ENCODE peak calls at places on chromosomes 11 and 22, in five cellular contexts. T is stimulated activated CD8-positive, alpha-beta memory T cell treated with anti-CD3 and anti-CD28 coated beads, Interleukin-12 subunit alpha, Interleukin-12 subunit beta, amount 100 ng/mL, for 1 hour; J is retinal pigment epithelial cell; H is epithelial cell of esophagus; Q is stromal cell of bone marrow. O is an unnamed sample.

GRCh38 chr22:16955678-16956210 is 52.3 kb downstream of the GAB4 start:
- DNase-seq in T (no peak), H (no peak), J (no peak), Q (no peak), O (no peak)

GRCh38 chr11:96000064-96000463 is 76.2 kb upstream of the MTMR2 start:
- DNase-seq in Q (no peak), T (no peak), J (no peak), H (no peak), O (no peak)

GRCh38 chr11:48055292-48056132 is 75.2 kb downstream of the PTPRJ start:
- DNase-seq in J (peak; percentile 48), T (peak; percentile 19), H (peak; percentile 24), Q (no peak), O (peak; percentile 87)

GRCh38 chr11:79708319-79708928 is 267.6 kb upstream of the TENM4 start:
- DNase-seq in T (no peak), J (peak; percentile 15), Q (peak; percentile 11), H (peak; percentile 73), O (peak; percentile 62)

GRCh38 chr22:44024288-44024908 is at the start of gene PARVB:
- DNase-seq in H (peak; percentile 15), Q (no peak), T (no peak), J (no peak), O (peak; percentile 13)

GRCh38 chr11:84720706-84721402 is 906.3 kb downstream of the DLG2 start:
- DNase-seq in Q (no peak), J (no peak), H (no peak), T (no peak), O (no peak)

GRCh38 chr11:1827095-1827797 is 7.5 kb upstream of the SYT8 start:
- DNase-seq in Q (peak; percentile 63), H (peak; percentile 73), T (no peak), J (peak; percentile 94), O (peak; percentile 87)

GRCh38 chr11:132742929-132743328 is 789.4 kb downstream of the OPCML start:
- DNase-seq in T (no peak), Q (no peak), H (no peak), J (no peak), O (no peak)

GRCh38 chr11:75797116-75797515 is 17.9 kb upstream of the UVRAG start:
- DNase-seq in T (no peak), Q (no peak), J (no peak), H (peak; percentile 45), O (no peak)

GRCh38 chr11:15113381-15113780 is 1.3 kb upstream of the INSC start:
- DNase-seq in T (no peak), H (no peak), J (no peak), Q (no peak), O (no peak)

GRCh38 chr11:67572747-67573419 is 10.7 kb upstream of the GSTP1 start:
- DNase-seq in T (peak; percentile 5), Q (peak; percentile 15), J (no peak), H (peak; percentile 71), O (peak; percentile 71)

GRCh38 chr11:39786281-39786680 is 1673.2 kb downstream of the LRRC4C start:
- DNase-seq in H (no peak), T (no peak), J (no peak), Q (no peak), O (no peak)

GRCh38 chr22:44814266-44815098 is 62.1 kb downstream of the ARHGAP8 start:
- DNase-seq in J (no peak), Q (no peak), T (no peak), H (no peak), O (no peak)

GRCh38 chr11:86497310-86497709 is 122.6 kb downstream of the CCDC81 start:
- DNase-seq in T (no peak), Q (no peak), H (peak; percentile 50), J (peak; percentile 57), O (no peak)

GRCh38 chr11:75280227-75280671 is 39.7 kb downstream of the TPBGL start:
- DNase-seq in T (peak; percentile 63), Q (peak; percentile 35), J (no peak), H (peak; percentile 71), O (peak; percentile 86)

GRCh38 chr11:135075740-135076139 is 663.7 kb upstream of the B3GAT1 start:
- DNase-seq in T (no peak), H (peak; percentile 38), Q (no peak), J (peak; percentile 4), O (peak; percentile 55)

GRCh38 chr11:46210133-46210636 is 67.3 kb upstream of the CREB3L1 start:
- DNase-seq in Q (peak; percentile 82), J (no peak), H (peak; percentile 76), T (no peak), O (no peak)

GRCh38 chr11:8033312-8033715 is 46.2 kb downstream of the EIF3F start:
- DNase-seq in Q (peak; percentile 65), T (no peak), H (peak; percentile 64), J (peak; percentile 62), O (peak; percentile 74)

GRCh38 chr22:21837184-21837979 is 30.1 kb downstream of the MAPK1 start:
- DNase-seq in J (no peak), Q (peak; percentile 76), T (no peak), H (peak; percentile 80), O (peak; percentile 69)

GRCh38 chr11:128341280-128341679 is 246.1 kb downstream of the ETS1 start:
- DNase-seq in J (no peak), H (peak; percentile 61), T (peak; percentile 41), Q (no peak), O (no peak)

O was measured in SK-MEL-5.